ENCODE peak calls at places on chromosome 1, in eight cellular contexts. P, A, K, N, B, Y, C and T are unnamed samples.

GRCh38 chr1:43650306-43650941 is 475 bp downstream of the KDM4A start:
- DNase-seq in P (peak; percentile 90), A (peak; percentile 98), K (peak; percentile 97), N (peak; percentile 97), B (peak; percentile 99), Y (peak; percentile 87), C (peak; percentile 96), T (peak; percentile 96)

GRCh38 chr1:201450721-201451291 is 18.2 kb downstream of the PHLDA3 start:
- DNase-seq in P (no peak), A (peak; percentile 57), K (peak; percentile 84), N (no peak), B (no peak), Y (no peak), C (peak; percentile 26), T (peak; percentile 82)

GRCh38 chr1:77857557-77857956 is 30.9 kb upstream of the NEXN start:
- DNase-seq in P (no peak), A (no peak), K (no peak), N (no peak), B (no peak), Y (no peak), C (no peak), T (no peak)

GRCh38 chr1:208709981-208710380 is 465.8 kb upstream of the PLXNA2 start:
- DNase-seq in P (no peak), A (no peak), K (no peak), N (no peak), B (no peak), Y (no peak), C (no peak), T (no peak)

GRCh38 chr1:78831731-78832360 is 174.7 kb downstream of the ADGRL4 start:
- DNase-seq in P (no peak), A (peak; percentile 91), K (peak; percentile 86), N (no peak), B (no peak), Y (no peak), C (peak; percentile 60), T (no peak)

GRCh38 chr1:56688522-56689026 is 43.5 kb downstream of the PRKAA2 start:
- DNase-seq in P (no peak), A (peak; percentile 57), K (no peak), N (peak; percentile 11), B (no peak), Y (no peak), C (peak; percentile 21), T (no peak)

GRCh38 chr1:177255411-177255810 is 84.7 kb downstream of the BRINP2 start:
- DNase-seq in P (no peak), A (no peak), K (no peak), N (peak; percentile 61), B (no peak), Y (no peak), C (peak; percentile 28), T (no peak)

GRCh38 chr1:9073148-9073547 is 3.7 kb upstream of the SLC2A5 start:
- DNase-seq in P (no peak), A (no peak), K (no peak), N (no peak), B (peak; percentile 29), Y (no peak), C (no peak), T (no peak)

GRCh38 chr1:167107456-167107855 is 13.6 kb downstream of the STYXL2 start:
- DNase-seq in P (no peak), A (no peak), K (no peak), N (no peak), B (no peak), Y (no peak), C (no peak), T (no peak)

GRCh38 chr1:183089025-183089639 is 65.9 kb downstream of the LAMC1 start:
- DNase-seq in P (no peak), A (no peak), K (no peak), N (no peak), B (peak; percentile 25), Y (no peak), C (peak; percentile 39), T (no peak)

GRCh38 chr1:166908942-166909341 is 32.9 kb upstream of the TADA1 start:
- DNase-seq in P (no peak), A (peak; percentile 62), K (no peak), N (no peak), B (no peak), Y (no peak), C (no peak), T (no peak)

GRCh38 chr1:235652364-235652763 is 2.8 kb upstream of the GNG4 start:
- DNase-seq in P (no peak), A (no peak), K (no peak), N (no peak), B (no peak), Y (no peak), C (no peak), T (no peak)

GRCh38 chr1:5640845-5641244 is 351.4 kb downstream of the NPHP4 start:
- DNase-seq in P (no peak), A (no peak), K (peak; percentile 13), N (peak; percentile 40), B (peak; percentile 72), Y (no peak), C (no peak), T (no peak)

GRCh38 chr1:71593523-71593922 is 512.7 kb upstream of the ZRANB2 start:
- DNase-seq in P (no peak), A (peak; percentile 4), K (no peak), N (no peak), B (peak; percentile 46), Y (no peak), C (no peak), T (no peak)

GRCh38 chr1:239123243-239123642 is 263.1 kb upstream of the CHRM3 start:
- DNase-seq in P (no peak), A (no peak), K (no peak), N (no peak), B (no peak), Y (no peak), C (no peak), T (no peak)